ENCODE peak calls at places on chromosomes 4 and X, in seven cellular contexts. R is neural progenitor cell; M is cardiac muscle cell; D is transverse colon; H is HepG2; S is thoracic aorta; O is naive thymus-derived CD4-positive, alpha-beta T cell. Q is an unnamed sample.

GRCh38 chr4:5821665-5822358 is 71.1 kb downstream of the CRMP1 start:
- DNase-seq in H (no peak), S (no peak), O (no peak), D (no peak), M (peak; percentile 28), R (peak; percentile 54), Q (no peak)

GRCh38 chrX:44343412-44343942 is at the start of gene EFHC2:
- DNase-seq in S (no peak), H (no peak), O (peak; percentile 65), D (peak; percentile 28), R (peak; percentile 46), M (peak; percentile 26), Q (peak; percentile 71)

GRCh38 chrX:45351478-45351877 is 150.8 kb upstream of the DIPK2B start:
- DNase-seq in O (no peak), M (no peak), R (no peak), D (no peak), H (no peak), S (no peak), Q (no peak)

GRCh38 chrX:37825225-37825842 is 22.0 kb downstream of the DYNLT3 start:
- DNase-seq in M (peak; percentile 62), O (peak; percentile 69), D (peak; percentile 58), S (no peak), R (peak; percentile 40), H (peak; percentile 8), Q (no peak)

GRCh38 chrX:75038925-75039324 is 113.7 kb upstream of the NEXMIF start:
- DNase-seq in R (peak; percentile 2), D (no peak), O (peak; percentile 23), M (peak; percentile 2), H (peak; percentile 10), S (no peak), Q (no peak)

GRCh38 chrX:42530027-42530426 is 247.9 kb downstream of the PPP1R2C start:
- DNase-seq in M (peak; percentile 7), O (no peak), D (no peak), S (no peak), H (no peak), R (no peak), Q (no peak)

GRCh38 chr4:183211533-183211932 is 108.5 kb downstream of the CLDN22 start:
- DNase-seq in O (no peak), M (no peak), H (no peak), R (no peak), S (no peak), D (no peak), Q (no peak)

GRCh38 chr4:92031825-92032224 is 271.9 kb upstream of the GRID2 start:
- DNase-seq in S (no peak), M (no peak), H (no peak), O (no peak), D (peak; percentile 19), R (no peak), Q (no peak)

GRCh38 chr4:123481034-123481433 is 84.4 kb downstream of the SPRY1 start:
- DNase-seq in D (no peak), S (no peak), O (no peak), M (peak; percentile 27), R (no peak), H (no peak), Q (no peak)

GRCh38 chrX:134469481-134469880 is 9.5 kb downstream of the HPRT1 start:
- DNase-seq in M (no peak), S (no peak), H (no peak), R (no peak), D (no peak), O (no peak), Q (no peak)

GRCh38 chr4:151408630-151409469 is at the start of gene FHIP1A:
- DNase-seq in D (peak; percentile 93), R (peak; percentile 95), H (peak; percentile 86), M (peak; percentile 96), O (peak; percentile 88), S (no peak), Q (peak; percentile 94)

GRCh38 chr4:86291180-86291579 is 68.7 kb downstream of the MAPK10 start:
- DNase-seq in R (no peak), H (no peak), D (no peak), S (no peak), O (no peak), M (no peak), Q (no peak)

GRCh38 chr4:18214656-18215055 is 193.1 kb upstream of the LCORL start:
- DNase-seq in R (no peak), D (no peak), S (no peak), M (no peak), O (no peak), H (no peak), Q (no peak)

GRCh38 chr4:162163892-162164759 is at the start of gene FSTL5:
- DNase-seq in S (peak; percentile 1), M (peak; percentile 89), O (peak; percentile 9), R (peak; percentile 95), D (peak; percentile 31), H (peak; percentile 16), Q (peak; percentile 84)

GRCh38 chr4:92101609-92102231 is 202.0 kb upstream of the GRID2 start:
- DNase-seq in O (no peak), M (no peak), D (no peak), H (no peak), R (no peak), S (no peak), Q (no peak)

GRCh38 chr4:155514628-155515027 is 137.9 kb upstream of the MAP9 start:
- DNase-seq in R (no peak), H (no peak), M (no peak), O (no peak), D (no peak), S (no peak), Q (no peak)

GRCh38 chr4:6788123-6788522 is 5.6 kb downstream of the KIAA0232 start:
- DNase-seq in S (no peak), D (no peak), M (no peak), H (no peak), R (no peak), O (no peak), Q (no peak)

GRCh38 chrX:31124536-31124935 is 52.7 kb upstream of the FTHL17 start:
- DNase-seq in D (no peak), S (no peak), O (no peak), H (no peak), M (peak; percentile 34), R (no peak), Q (no peak)

GRCh38 chr4:139849219-139849618 is 183.6 kb downstream of the MGST2 start:
- DNase-seq in O (no peak), R (no peak), D (no peak), H (peak; percentile 43), M (no peak), S (no peak), Q (no peak)

DNA sequence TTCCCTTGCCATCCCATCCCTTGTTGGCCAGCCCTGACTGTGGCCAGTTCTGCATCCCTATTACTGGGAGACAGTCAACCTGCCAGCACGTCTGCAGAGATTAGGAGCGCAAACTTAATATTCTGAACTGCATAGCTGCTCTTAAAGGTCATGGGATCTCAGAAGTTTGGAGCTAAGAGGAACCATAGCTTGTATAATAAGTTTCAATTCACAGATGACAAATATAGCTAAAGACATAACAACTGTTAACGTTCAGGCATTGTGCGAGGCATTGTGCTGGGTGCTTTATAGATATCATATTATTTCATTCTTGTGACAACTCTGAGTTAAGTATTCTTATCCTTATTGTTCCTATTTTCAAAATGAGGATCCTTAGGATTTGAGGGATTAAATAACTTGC is 3.7 kb downstream of the SCARB2 start:
- DNase-seq in O (no peak), H (no peak), M (no peak), D (no peak), R (no peak), S (no peak), Q (no peak)
- H3K4me1 ChIP-seq in O (peaks cover 35% of the 10 kb centered on the region), H (peaks cover 54% of the 10 kb centered on the region), M (peaks cover 20% of the 10 kb centered on the region), D (peaks cover 72% of the 10 kb centered on the region), R (peaks cover 31% of the 10 kb centered on the region), S (peaks cover 82% of the 10 kb centered on the region), Q (peaks cover 79% of the 10 kb centered on the region)

DNA sequence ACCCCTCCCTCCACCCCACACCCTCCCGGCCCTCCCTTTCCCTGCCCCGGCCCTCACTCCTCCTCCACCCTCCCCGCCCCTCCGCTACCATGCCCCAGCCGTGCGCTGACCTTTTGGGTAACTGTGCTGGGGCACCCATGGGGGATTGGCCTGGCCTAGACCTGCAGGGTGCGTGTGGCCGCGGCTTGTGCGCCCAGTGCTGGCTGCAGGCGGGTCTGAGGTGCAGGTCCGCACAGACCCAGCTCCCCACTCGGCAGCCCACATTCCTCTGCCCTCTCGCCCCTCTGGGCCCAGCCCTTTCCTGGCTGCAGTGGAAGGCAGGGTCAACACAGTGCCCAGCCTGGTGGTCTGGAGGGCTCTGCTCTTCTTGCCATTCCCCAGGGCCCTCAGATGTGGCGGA is 24.7 kb downstream of the FGFRL1 start:
- DNase-seq in R (no peak), O (no peak), S (no peak), D (no peak), H (no peak), M (no peak), Q (no peak)
- H3K4me1 ChIP-seq in R (peaks cover 34% of the 10 kb centered on the region), O (no peaks in the 10 kb centered on the region), S (peaks cover 83% of the 10 kb centered on the region), D (peaks cover 4% of the 10 kb centered on the region), H (peaks cover 74% of the 10 kb centered on the region), M (peaks cover 3% of the 10 kb centered on the region), Q (peaks cover 4% of the 10 kb centered on the region)

DNA sequence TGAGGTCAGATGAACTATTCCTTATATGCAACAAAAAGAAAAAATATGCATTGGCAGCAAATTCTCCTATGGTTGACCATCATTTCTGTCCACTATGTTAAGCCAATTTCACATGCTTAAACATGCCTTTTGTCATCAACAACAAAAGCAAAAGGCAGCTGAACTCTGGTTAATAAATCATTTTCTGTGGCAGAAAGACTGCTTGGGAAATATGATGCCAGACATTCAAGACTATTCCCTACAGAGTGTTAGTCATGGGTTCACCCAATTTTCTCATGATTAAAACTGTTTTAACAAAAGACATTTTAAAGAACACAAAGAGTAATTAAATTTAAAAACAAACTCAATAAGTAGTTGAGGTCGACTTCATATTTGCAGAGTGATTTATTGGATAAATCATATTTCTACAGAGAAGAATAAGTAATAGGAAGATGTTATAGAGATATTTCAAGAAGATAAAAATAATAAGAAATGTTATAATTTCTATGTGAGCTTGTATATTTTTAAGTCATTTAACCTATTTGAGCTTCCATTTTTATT is 890.6 kb downstream of the STPG2 start:
- DNase-seq in S (no peak), O (no peak), R (no peak), M (no peak), H (no peak), D (no peak), Q (no peak)
- H3K4me1 ChIP-seq in S (no peaks in the 10 kb centered on the region), O (no peaks in the 10 kb centered on the region), R (no peaks in the 10 kb centered on the region), M (no peaks in the 10 kb centered on the region), H (no peaks in the 10 kb centered on the region), D (no peaks in the 10 kb centered on the region), Q (no peaks in the 10 kb centered on the region)

DNA sequence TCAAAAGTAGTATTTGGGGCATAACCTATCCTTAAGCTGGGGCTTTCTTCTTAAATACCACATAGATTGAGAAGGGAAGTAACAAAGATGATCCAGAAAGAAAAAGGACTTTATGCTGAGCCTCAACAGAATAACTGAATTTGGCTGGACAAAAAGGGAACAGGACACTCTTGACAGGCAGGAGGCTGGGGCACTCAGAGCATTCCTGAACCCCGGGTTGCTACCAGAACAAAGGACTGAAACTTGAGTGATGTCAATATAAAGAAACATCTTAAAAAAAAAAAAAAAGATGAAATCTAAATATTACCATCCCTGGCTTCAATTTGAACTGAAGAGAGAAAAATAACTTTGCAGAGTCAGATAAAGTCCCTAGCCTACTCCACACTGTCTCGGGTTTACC is 23.9 kb downstream of the RELL1 start:
- DNase-seq in H (no peak), R (peak; percentile 50), D (no peak), O (no peak), M (no peak), S (no peak), Q (no peak)
- H3K4me1 ChIP-seq in H (peaks cover 98% of the 10 kb centered on the region), R (peaks cover 38% of the 10 kb centered on the region), D (peaks cover 48% of the 10 kb centered on the region), O (peaks cover 17% of the 10 kb centered on the region), M (peaks cover 45% of the 10 kb centered on the region), S (peaks cover 46% of the 10 kb centered on the region), Q (peaks cover 63% of the 10 kb centered on the region)